ENCODE peak calls at places on chromosomes 1 and 21, in six cellular contexts. F is prostate gland, V is heart left ventricle, N is stomach, R is thyroid gland, G is adrenal gland. Q is an unnamed sample.

GRCh38 chr1:203368624-203369451 is 17.9 kb upstream of the FMOD start:
- DNase-seq in G (peak), F (no peak), N (no peak), R (peak), V (peak), Q (peak)

GRCh38 chr1:109713636-109714035 is 1.6 kb downstream of the GSTM5 start:
- DNase-seq in R (no peak), F (no peak), G (no peak), V (no peak), N (no peak), Q (no peak)

GRCh38 chr1:172826096-172826741 is 167.3 kb downstream of the FASLG start:
- DNase-seq in R (peak), V (peak), G (peak), F (no peak), N (no peak), Q (no peak)

GRCh38 chr1:226798427-226799411 is 59.6 kb upstream of the ITPKB start:
- DNase-seq in N (peak), F (no peak), R (peak), V (no peak), G (no peak), Q (peak)

GRCh38 chr1:155173478-155174333 is at the start of gene TRIM46:
- DNase-seq in F (no peak), G (no peak), V (no peak), N (peak), R (no peak), Q (peak)

GRCh38 chr21:41068411-41069304 is 99.3 kb upstream of the BACE2 start:
- DNase-seq in V (peak), N (peak), F (peak), R (peak), G (peak), Q (peak)

GRCh38 chr1:116167625-116168276 is 56.6 kb downstream of the MAB21L3 start:
- DNase-seq in F (no peak), R (peak), V (no peak), N (peak), G (no peak), Q (peak)

GRCh38 chr1:220682901-220683576 is 7.1 kb upstream of the C1orf115 start:
- DNase-seq in N (no peak), R (peak), F (no peak), G (no peak), V (no peak), Q (no peak)

GRCh38 chr1:248755505-248755904 is at the start of gene LYPD8:
- DNase-seq in N (no peak), G (no peak), V (no peak), F (no peak), R (no peak), Q (peak)

GRCh38 chr1:35192056-35192852 is 691 bp downstream of the SFPQ start:
- DNase-seq in R (peak), F (peak), V (peak), G (peak), N (peak), Q (peak)

GRCh38 chr21:18636897-18637296 is 233.3 kb upstream of the TMPRSS15 start:
- DNase-seq in R (no peak), F (no peak), G (no peak), N (no peak), V (no peak), Q (no peak)

GRCh38 chr21:46459356-46460112 is 843 bp downstream of the DIP2A start:
- DNase-seq in R (peak), V (peak), G (peak), F (peak), N (peak), Q (peak)

GRCh38 chr21:46457801-46458314 is 833 bp upstream of the DIP2A start:
- DNase-seq in R (peak), F (peak), N (peak), V (peak), G (peak), Q (peak)

GRCh38 chr21:46456750-46457149 is 1.9 kb upstream of the DIP2A start:
- DNase-seq in G (no peak), N (no peak), V (no peak), R (no peak), F (no peak), Q (no peak)

GRCh38 chr21:46458315-46459023 is at the start of gene DIP2A:
- DNase-seq in N (peak), R (peak), V (peak), G (peak), F (peak), Q (peak)

GRCh38 chr21:46459024-46459355 is 299 bp downstream of the DIP2A start:
- DNase-seq in V (no peak), G (no peak), F (no peak), N (no peak), R (no peak), Q (no peak)
- TF ChIP-seq POLR2A in V (no peak), G (peak), F (no peak), N (no peak), R (no peak), Q (no peak)

GRCh38 chr1:41241748-41242644 is at the start of gene SCMH1:
- DNase-seq in F (peak), N (peak), G (peak), R (peak), V (peak), Q (peak)

GRCh38 chr1:41239988-41240610 is 2.0 kb downstream of the SCMH1 start:
- DNase-seq in F (no peak), N (no peak), V (no peak), R (no peak), G (no peak), Q (no peak)

GRCh38 chr1:41242645-41243171 is 602 bp upstream of the SCMH1 start:
- DNase-seq in V (no peak), R (no peak), F (peak), G (no peak), N (no peak), Q (no peak)

GRCh38 chr1:41238311-41239094 is 3.6 kb downstream of the SCMH1 start:
- DNase-seq in N (no peak), F (no peak), V (no peak), R (no peak), G (no peak), Q (no peak)

GRCh38 chr1:41240806-41241747 is 1.0 kb downstream of the SCMH1 start:
- DNase-seq in N (peak), F (peak), V (peak), R (peak), G (peak), Q (peak)
- TF ChIP-seq POLR2A in N (no peak), F (peak), V (peak), R (peak), G (no peak), Q (no peak)

DNA sequence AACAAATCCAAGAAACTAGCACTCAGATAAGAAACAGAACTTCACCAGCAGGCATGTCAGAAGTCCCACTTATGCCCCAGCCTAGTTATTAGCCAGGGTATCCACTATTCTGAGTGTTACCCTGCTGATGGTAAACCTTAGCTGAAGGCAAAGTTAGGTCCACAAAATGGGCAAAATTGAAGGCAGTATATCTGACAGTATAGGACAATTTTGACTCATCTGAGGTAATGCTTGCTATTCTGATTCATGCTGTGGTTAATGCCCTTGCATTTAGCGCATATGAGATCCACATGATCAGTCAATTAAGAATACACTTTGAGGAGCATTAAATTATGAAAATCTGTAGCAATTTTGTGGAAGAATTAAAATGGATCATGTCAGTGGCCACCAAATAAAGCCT is 15.1 kb downstream of the IFI44 start:
- DNase-seq in G (no peak), N (no peak), F (no peak), R (no peak), V (no peak), Q (no peak)
- TF ChIP-seq POLR2A in G (no peak), N (no peak), F (no peak), R (no peak), V (no peak), Q (no peak)

GRCh38 chr1:211894312-211894711 is 63.7 kb upstream of the LPGAT1 start:
- DNase-seq in G (no peak), F (no peak), V (no peak), N (no peak), R (no peak), Q (no peak)

GRCh38 chr1:211893260-211893659 is 62.7 kb upstream of the LPGAT1 start:
- DNase-seq in N (no peak), G (no peak), R (no peak), F (no peak), V (no peak), Q (no peak)

GRCh38 chr1:211892577-211892976 is 62.0 kb upstream of the LPGAT1 start:
- DNase-seq in V (no peak), F (no peak), G (peak), N (no peak), R (no peak), Q (no peak)

GRCh38 chr1:211897011-211897410 is 66.4 kb upstream of the LPGAT1 start:
- DNase-seq in R (no peak), N (no peak), G (no peak), V (no peak), F (no peak), Q (no peak)

GRCh38 chr1:211895126-211895759 is 64.7 kb upstream of the LPGAT1 start:
- DNase-seq in N (peak), V (no peak), R (no peak), G (no peak), F (no peak), Q (no peak)
- TF ChIP-seq POLR2A in N (no peak), V (no peak), R (no peak), G (no peak), F (no peak), Q (no peak)

DNA sequence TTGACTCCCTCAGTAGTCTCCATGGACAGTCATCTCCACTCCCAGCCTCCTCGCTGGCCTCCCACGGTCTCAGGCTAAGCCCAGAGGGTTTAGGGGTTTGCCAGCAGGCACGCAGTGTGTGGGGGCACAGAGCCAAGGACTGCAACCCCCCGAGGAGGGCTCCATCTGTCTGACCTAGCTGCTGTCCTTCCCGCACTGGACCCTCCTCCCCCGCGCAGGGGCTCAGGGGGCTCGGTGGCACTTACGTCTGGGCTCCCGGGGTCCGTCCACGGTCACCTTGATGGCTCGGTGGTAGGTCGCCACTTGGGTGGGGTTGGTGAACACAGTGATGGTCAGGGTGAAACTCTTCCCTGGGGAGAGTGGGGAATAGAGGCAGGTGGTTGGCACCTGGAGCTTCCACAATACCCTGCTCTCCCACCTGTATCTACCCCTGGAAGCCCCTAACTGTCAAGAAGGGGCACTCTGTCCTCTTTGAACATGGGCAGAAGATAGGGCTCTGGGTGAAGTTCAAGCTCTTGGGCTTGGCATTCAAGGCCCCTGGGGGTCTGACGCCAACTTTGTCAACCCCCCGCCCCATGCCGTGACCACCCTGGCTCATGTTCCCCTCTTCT is 11.0 kb downstream of the RUNX3 start:
- DNase-seq in N (no peak), V (no peak), G (no peak), F (no peak), R (no peak), Q (no peak)
- TF ChIP-seq POLR2A in N (no peak), V (no peak), G (no peak), F (no peak), R (no peak), Q (no peak)